ENCODE peak calls at places on chromosome 14, in nine cellular contexts. One of them, this sample, is unnamed.
A peak's percentile ranks its signal among the peaks of the same experiment; 100 is the strongest.

GRCh38 chr14:65137648-65138317 is 35.5 kb upstream of the MAX start:
- DNase-seq in T-cell: no peak
- DNase-seq in EH: no peak
- DNase-seq in Kasumi-1: no peak
- DNase-seq in adipocyte: no peak
- DNase-seq in stimulated activated CD4-positive, alpha-beta T cell treated with anti-CD3 and anti-CD28 coated beads, Interleukin-2, amount 100 ng/mL, for 24 hours: no peak
- DNase-seq in choroid plexus epithelial cell: no peak
- DNase-seq in posterior cingulate gyrus: no peak
- DNase-seq in left kidney: no peak
- DNase-seq in this sample: no peak

GRCh38 chr14:22821193-22822016 is 6.2 kb upstream of the SLC7A7 start:
- DNase-seq in choroid plexus epithelial cell: peak; percentile 63
- DNase-seq in EH: no peak
- DNase-seq in posterior cingulate gyrus: no peak
- DNase-seq in adipocyte: no peak
- DNase-seq in T-cell: no peak
- DNase-seq in left kidney: peak; percentile 63
- DNase-seq in Kasumi-1: no peak
- DNase-seq in stimulated activated CD4-positive, alpha-beta T cell treated with anti-CD3 and anti-CD28 coated beads, Interleukin-2, amount 100 ng/mL, for 24 hours: no peak
- DNase-seq in this sample: no peak

GRCh38 chr14:22418631-22419030 is 170.4 kb downstream of the DAD1 start:
- DNase-seq in T-cell: no peak
- DNase-seq in Kasumi-1: peak; percentile 55
- DNase-seq in left kidney: peak; percentile 14
- DNase-seq in EH: no peak
- DNase-seq in stimulated activated CD4-positive, alpha-beta T cell treated with anti-CD3 and anti-CD28 coated beads, Interleukin-2, amount 100 ng/mL, for 24 hours: no peak
- DNase-seq in choroid plexus epithelial cell: no peak
- DNase-seq in posterior cingulate gyrus: no peak
- DNase-seq in adipocyte: no peak
- DNase-seq in this sample: no peak

GRCh38 chr14:55094630-55095157 is 34.4 kb upstream of the LGALS3 start:
- DNase-seq in stimulated activated CD4-positive, alpha-beta T cell treated with anti-CD3 and anti-CD28 coated beads, Interleukin-2, amount 100 ng/mL, for 24 hours: no peak
- DNase-seq in T-cell: no peak
- DNase-seq in adipocyte: peak; percentile 62
- DNase-seq in Kasumi-1: no peak
- DNase-seq in EH: peak; percentile 82
- DNase-seq in posterior cingulate gyrus: no peak
- DNase-seq in choroid plexus epithelial cell: peak; percentile 63
- DNase-seq in left kidney: no peak
- DNase-seq in this sample: no peak

GRCh38 chr14:104724981-104725771 is 1.1 kb downstream of the ADSS1 start:
- DNase-seq in choroid plexus epithelial cell: peak; percentile 62
- DNase-seq in EH: peak; percentile 55
- DNase-seq in stimulated activated CD4-positive, alpha-beta T cell treated with anti-CD3 and anti-CD28 coated beads, Interleukin-2, amount 100 ng/mL, for 24 hours: no peak
- DNase-seq in Kasumi-1: no peak
- DNase-seq in adipocyte: peak; percentile 55
- DNase-seq in T-cell: no peak
- DNase-seq in posterior cingulate gyrus: no peak
- DNase-seq in left kidney: peak; percentile 91
- DNase-seq in this sample: no peak

GRCh38 chr14:67411820-67412421 is at the start of gene PLEK2:
- DNase-seq in left kidney: peak; percentile 41
- DNase-seq in stimulated activated CD4-positive, alpha-beta T cell treated with anti-CD3 and anti-CD28 coated beads, Interleukin-2, amount 100 ng/mL, for 24 hours: peak; percentile 49
- DNase-seq in T-cell: peak; percentile 25
- DNase-seq in Kasumi-1: no peak
- DNase-seq in adipocyte: peak; percentile 49
- DNase-seq in choroid plexus epithelial cell: peak; percentile 40
- DNase-seq in posterior cingulate gyrus: no peak
- DNase-seq in EH: peak; percentile 58
- DNase-seq in this sample: no peak

GRCh38 chr14:36069535-36069900 is 107.0 kb downstream of the PTCSC3 start:
- DNase-seq in T-cell: no peak
- DNase-seq in stimulated activated CD4-positive, alpha-beta T cell treated with anti-CD3 and anti-CD28 coated beads, Interleukin-2, amount 100 ng/mL, for 24 hours: peak; percentile 18
- DNase-seq in EH: peak; percentile 45
- DNase-seq in adipocyte: peak; percentile 26
- DNase-seq in posterior cingulate gyrus: no peak
- DNase-seq in left kidney: peak; percentile 70
- DNase-seq in Kasumi-1: peak; percentile 73
- DNase-seq in choroid plexus epithelial cell: peak; percentile 51
- DNase-seq in this sample: peak; percentile 12

GRCh38 chr14:38042356-38042755 is 165.3 kb upstream of the SSTR1 start:
- DNase-seq in EH: peak; percentile 95
- DNase-seq in Kasumi-1: no peak
- DNase-seq in adipocyte: peak; percentile 79
- DNase-seq in stimulated activated CD4-positive, alpha-beta T cell treated with anti-CD3 and anti-CD28 coated beads, Interleukin-2, amount 100 ng/mL, for 24 hours: no peak
- DNase-seq in choroid plexus epithelial cell: peak; percentile 57
- DNase-seq in left kidney: peak; percentile 34
- DNase-seq in posterior cingulate gyrus: no peak
- DNase-seq in T-cell: no peak
- DNase-seq in this sample: peak; percentile 32

This sample was measured in brain microvascular endothelial cell.